ENCODE peak calls at places on chromosomes 13 and 19, in ten cellular contexts. V, B, C, X, M, E, A, P, Z and R are unnamed samples.

GRCh38 chr13:108508263-108508662 is 121.1 kb upstream of the MYO16 start:
- DNase-seq in V (no peak), B (no peak), C (no peak), X (no peak), M (no peak), E (peak), A (no peak), P (peak), Z (peak), R (no peak)

GRCh38 chr13:46679369-46680180 is 117.4 kb downstream of the ESD start:
- DNase-seq in V (no peak), B (no peak), C (peak), X (no peak), M (peak), E (peak), A (no peak), P (no peak), Z (peak), R (no peak)

GRCh38 chr13:63421113-63421512 is 2005.5 kb upstream of the PCDH20 start:
- DNase-seq in V (no peak), B (no peak), C (no peak), X (no peak), M (no peak), E (no peak), A (no peak), P (no peak), Z (no peak), R (no peak)

GRCh38 chr19:48121909-48122371 is 11.3 kb upstream of the PLA2G4C start:
- DNase-seq in V (no peak), B (no peak), C (no peak), X (no peak), M (peak), E (no peak), A (no peak), P (no peak), Z (no peak), R (no peak)

GRCh38 chr13:103772576-103772975 is 706.4 kb upstream of the SLC10A2 start:
- DNase-seq in V (no peak), B (no peak), C (no peak), X (no peak), M (peak), E (no peak), A (peak), P (no peak), Z (no peak), R (no peak)

GRCh38 chr13:31908696-31909386 is 122.7 kb upstream of the FRY start:
- DNase-seq in V (no peak), B (no peak), C (no peak), X (no peak), M (no peak), E (no peak), A (no peak), P (no peak), Z (no peak), R (no peak)

GRCh38 chr13:93843082-93843481 is 616.5 kb downstream of the GPC6 start:
- DNase-seq in V (no peak), B (no peak), C (no peak), X (no peak), M (no peak), E (no peak), A (no peak), P (no peak), Z (no peak), R (no peak)

GRCh38 chr13:88063741-88064140 is 392.6 kb downstream of the SLITRK5 start:
- DNase-seq in V (no peak), B (no peak), C (no peak), X (no peak), M (no peak), E (no peak), A (no peak), P (no peak), Z (no peak), R (no peak)

GRCh38 chr19:16585808-16586476 is 13.7 kb upstream of the SLC35E1 start:
- DNase-seq in V (no peak), B (no peak), C (no peak), X (no peak), M (peak), E (no peak), A (no peak), P (no peak), Z (no peak), R (no peak)

GRCh38 chr19:14317157-14317556 is 64.1 kb upstream of the ADGRE5 start:
- DNase-seq in V (no peak), B (no peak), C (no peak), X (no peak), M (no peak), E (no peak), A (no peak), P (no peak), Z (no peak), R (no peak)

GRCh38 chr13:42883771-42884170 is 102.4 kb downstream of the FAM216B start:
- DNase-seq in V (no peak), B (no peak), C (peak), X (no peak), M (peak), E (peak), A (peak), P (no peak), Z (peak), R (no peak)

GRCh38 chr13:40379794-40380608 is 286.4 kb downstream of the FOXO1 start:
- DNase-seq in V (no peak), B (no peak), C (no peak), X (no peak), M (no peak), E (peak), A (no peak), P (no peak), Z (no peak), R (no peak)

GRCh38 chr19:35090160-35090794 is 25.3 kb upstream of the FXYD3 start:
- DNase-seq in V (no peak), B (no peak), C (peak), X (no peak), M (peak), E (peak), A (peak), P (no peak), Z (peak), R (peak)

GRCh38 chr13:92967923-92968322 is 258.7 kb upstream of the GPC6 start:
- DNase-seq in V (no peak), B (no peak), C (peak), X (no peak), M (no peak), E (peak), A (peak), P (no peak), Z (no peak), R (no peak)

GRCh38 chr19:2432131-2432848 is 4.9 kb upstream of the TIMM13 start:
- DNase-seq in V (no peak), B (no peak), C (no peak), X (no peak), M (no peak), E (no peak), A (no peak), P (no peak), Z (no peak), R (no peak)

GRCh38 chr19:40549007-40549708 is 27.5 kb upstream of the SHKBP1 start:
- DNase-seq in V (peak), B (no peak), C (peak), X (peak), M (peak), E (peak), A (peak), P (no peak), Z (peak), R (peak)

GRCh38 chr19:35332817-35333216 is 3.8 kb downstream of the CD22 start:
- DNase-seq in V (peak), B (no peak), C (no peak), X (no peak), M (peak), E (no peak), A (no peak), P (no peak), Z (no peak), R (no peak)

GRCh38 chr13:110380359-110381028 is 73.4 kb downstream of the COL4A2 start:
- DNase-seq in V (no peak), B (no peak), C (peak), X (no peak), M (peak), E (no peak), A (no peak), P (peak), Z (no peak), R (no peak)

GRCh38 chr13:41520699-41521630 is 63.6 kb downstream of the RGCC start:
- DNase-seq in V (no peak), B (no peak), C (no peak), X (no peak), M (peak), E (no peak), A (no peak), P (no peak), Z (no peak), R (no peak)

GRCh38 chr13:110540871-110541525 is 20.5 kb downstream of the RAB20 start:
- DNase-seq in V (no peak), B (no peak), C (no peak), X (no peak), M (no peak), E (peak), A (peak), P (no peak), Z (no peak), R (no peak)

GRCh38 chr13:85525411-85525810 is 273.8 kb downstream of the SLITRK6 start:
- DNase-seq in V (no peak), B (no peak), C (no peak), X (no peak), M (no peak), E (no peak), A (no peak), P (no peak), Z (no peak), R (no peak)

GRCh38 chr19:2714531-2715269 is 6.5 kb downstream of the DIRAS1 start:
- DNase-seq in V (no peak), B (no peak), C (no peak), X (no peak), M (no peak), E (no peak), A (no peak), P (no peak), Z (no peak), R (no peak)

GRCh38 chr13:20465218-20465879 is 60.3 kb downstream of the CRYL1 start:
- DNase-seq in V (no peak), B (no peak), C (no peak), X (no peak), M (no peak), E (no peak), A (no peak), P (no peak), Z (peak), R (no peak)

GRCh38 chr13:96850538-96850937 is 143.7 kb downstream of the OXGR1 start:
- DNase-seq in V (no peak), B (no peak), C (no peak), X (no peak), M (no peak), E (no peak), A (no peak), P (no peak), Z (no peak), R (no peak)

GRCh38 chr19:50233308-50233910 is 30.0 kb downstream of the MYH14 start:
- DNase-seq in V (no peak), B (no peak), C (no peak), X (no peak), M (peak), E (no peak), A (no peak), P (no peak), Z (no peak), R (no peak)

GRCh38 chr19:29547361-29547960 is 21.7 kb downstream of the VSTM2B start:
- DNase-seq in V (no peak), B (no peak), C (no peak), X (no peak), M (no peak), E (no peak), A (no peak), P (no peak), Z (no peak), R (no peak)

GRCh38 chr19:3192684-3193083 is 7.0 kb downstream of the NCLN start:
- DNase-seq in V (no peak), B (no peak), C (no peak), X (no peak), M (no peak), E (no peak), A (no peak), P (no peak), Z (no peak), R (no peak)